ENCODE peak calls at places on chromosomes 4 and X, in eight cellular contexts. U is SW 1271, P is ureter, T is NCI-H2081 treated with DMSO at 0.1 percent for 48 hours, J is brain microvascular endothelial cell, K is adrenal gland, S is EL, F is epithelial cell of esophagus. V is an unnamed sample.

GRCh38 chrX:103211012-103211715 is 3.7 kb upstream of the BEX4 start:
- DNase-seq in F (peak), J (peak), T (peak), P (peak), U (peak), S (peak), K (peak), V (no peak)

GRCh38 chr4:71066737-71067716 is 73.6 kb downstream of the DCK start:
- DNase-seq in K (no peak), J (no peak), P (no peak), U (no peak), S (no peak), F (no peak), T (no peak), V (no peak)

GRCh38 chr4:122836941-122837340 is 10.3 kb downstream of the FGF2 start:
- DNase-seq in U (no peak), J (peak), S (peak), K (no peak), P (no peak), F (peak), T (no peak), V (no peak)

GRCh38 chr4:172202480-172203076 is 389.4 kb downstream of the GALNTL6 start:
- DNase-seq in T (no peak), U (peak), K (no peak), F (peak), S (peak), J (peak), P (no peak), V (no peak)

GRCh38 chr4:37549003-37549402 is 137.2 kb downstream of the RELL1 start:
- DNase-seq in K (no peak), T (no peak), U (no peak), J (peak), P (no peak), F (peak), S (peak), V (no peak)

GRCh38 chr4:9963328-9963727 is 58.0 kb downstream of the SLC2A9 start:
- DNase-seq in K (no peak), F (no peak), U (no peak), T (no peak), P (peak), S (no peak), J (no peak), V (no peak)

GRCh38 chrX:104372547-104372946 is 117.8 kb upstream of the ESX1 start:
- DNase-seq in K (no peak), T (no peak), U (no peak), J (no peak), S (no peak), F (no peak), P (no peak), V (no peak)

GRCh38 chr4:3525532-3526430 is 6.4 kb downstream of the LRPAP1 start:
- DNase-seq in F (no peak), K (no peak), U (no peak), S (no peak), P (no peak), T (no peak), J (no peak), V (no peak)

GRCh38 chr4:13292372-13292771 is 191.8 kb downstream of the RAB28 start:
- DNase-seq in U (no peak), S (no peak), F (no peak), P (no peak), J (no peak), K (no peak), T (no peak), V (no peak)

GRCh38 chrX:69552512-69552911 is 48.4 kb downstream of the NALF2 start:
- DNase-seq in T (no peak), U (no peak), J (no peak), P (no peak), F (no peak), K (no peak), S (no peak), V (no peak)

GRCh38 chr4:38676986-38677385 is 13.0 kb downstream of the KLF3 start:
- DNase-seq in P (no peak), J (no peak), U (no peak), T (no peak), S (no peak), F (no peak), K (no peak), V (no peak)

GRCh38 chr4:158282252-158282651 is 72.0 kb downstream of the TMEM144 start:
- DNase-seq in J (no peak), F (peak), T (no peak), S (peak), K (no peak), U (no peak), P (no peak), V (no peak)

GRCh38 chrX:11449613-11450012 is 156.4 kb downstream of the AMELX start:
- DNase-seq in K (no peak), T (no peak), U (no peak), F (peak), S (no peak), J (no peak), P (no peak), V (no peak)

GRCh38 chr4:149291463-149291862 is 524.2 kb downstream of the IQCM start:
- DNase-seq in P (no peak), T (no peak), J (peak), K (peak), F (peak), S (peak), U (no peak), V (no peak)

GRCh38 chrX:23952401-23952800 is 44.6 kb downstream of the CXorf58 start:
- DNase-seq in J (no peak), U (no peak), S (no peak), F (peak), T (no peak), P (no peak), K (no peak), V (no peak)

GRCh38 chrX:368811-369562 is 17.7 kb downstream of the PPP2R3B start:
- DNase-seq in J (peak), P (no peak), U (no peak), F (no peak), S (peak), T (no peak), K (no peak), V (no peak)

GRCh38 chrX:136880003-136880451 is 498 bp downstream of the RBMX start:
- DNase-seq in F (peak), P (peak), J (no peak), K (peak), T (no peak), S (peak), U (no peak), V (peak)

GRCh38 chr4:8861576-8862279 is 9.9 kb downstream of the HMX1 start:
- DNase-seq in J (no peak), K (no peak), F (no peak), P (no peak), T (no peak), U (no peak), S (no peak), V (no peak)

GRCh38 chrX:74318672-74319071 is 14.7 kb downstream of the ZCCHC13 start:
- DNase-seq in U (no peak), T (no peak), K (no peak), F (no peak), J (no peak), S (no peak), P (no peak), V (no peak)

GRCh38 chrX:48493890-48494364 is 14.9 kb upstream of the PORCN start:
- DNase-seq in P (no peak), K (peak), U (no peak), J (peak), T (no peak), F (peak), S (peak), V (no peak)

GRCh38 chr4:20543131-20543530 is 157.1 kb upstream of the PACRGL start:
- DNase-seq in K (no peak), J (no peak), S (no peak), U (no peak), T (no peak), P (no peak), F (no peak), V (no peak)

GRCh38 chr4:10016169-10016568 is 5.1 kb downstream of the SLC2A9 start:
- DNase-seq in S (no peak), U (no peak), T (no peak), J (no peak), F (no peak), K (no peak), P (no peak), V (no peak)

GRCh38 chr4:55337944-55338343 is 8.1 kb upstream of the SRD5A3 start:
- DNase-seq in U (no peak), K (no peak), T (no peak), S (no peak), P (no peak), J (no peak), F (no peak), V (no peak)

GRCh38 chrX:107731831-107732502 is 43.6 kb downstream of the TSC22D3 start:
- DNase-seq in T (no peak), S (peak), K (peak), U (no peak), F (peak), P (peak), J (peak), V (peak)

GRCh38 chrX:100696699-100697351 is 35.1 kb downstream of the SYTL4 start:
- DNase-seq in T (no peak), U (no peak), K (no peak), J (no peak), S (no peak), P (no peak), F (no peak), V (no peak)

GRCh38 chr4:68342139-68342538 is 7.8 kb downstream of the YTHDC1 start:
- DNase-seq in S (peak), T (no peak), K (peak), U (no peak), P (no peak), J (peak), F (peak), V (no peak)

GRCh38 chr4:166309286-166309685 is 436.2 kb downstream of the TLL1 start:
- DNase-seq in F (no peak), J (no peak), K (no peak), U (no peak), T (no peak), P (no peak), S (peak), V (no peak)

GRCh38 chr4:57465321-57466056 is 355.3 kb upstream of the IGFBP7 start:
- DNase-seq in F (no peak), P (no peak), J (no peak), U (no peak), S (no peak), K (no peak), T (no peak), V (no peak)

GRCh38 chr4:143399113-143399949 is 62.7 kb downstream of the GAB1 start:
- DNase-seq in P (no peak), K (no peak), F (peak), J (no peak), U (peak), T (peak), S (peak), V (no peak)

GRCh38 chrX:11438767-11439166 is 145.6 kb downstream of the AMELX start:
- DNase-seq in S (peak), P (no peak), U (no peak), T (no peak), K (no peak), J (peak), F (no peak), V (no peak)

GRCh38 chrX:55486736-55487135 is 2.9 kb downstream of the USP51 start:
- DNase-seq in F (peak), J (no peak), P (no peak), T (no peak), K (peak), S (peak), U (no peak), V (no peak)

GRCh38 chr4:3111461-3111860 is 37.0 kb downstream of the HTT start:
- DNase-seq in T (no peak), F (peak), J (peak), U (peak), S (peak), P (no peak), K (no peak), V (no peak)

GRCh38 chrX:78384486-78384885 is 57.1 kb upstream of the CYSLTR1 start:
- DNase-seq in P (no peak), J (no peak), S (no peak), T (no peak), F (peak), U (no peak), K (no peak), V (no peak)

GRCh38 chr4:8071741-8072140 is 86.9 kb downstream of the ABLIM2 start:
- DNase-seq in S (no peak), U (no peak), J (no peak), F (no peak), T (peak), P (no peak), K (no peak), V (no peak)

GRCh38 chrX:53357799-53358530 is 64.5 kb downstream of the SMC1A start:
- DNase-seq in P (no peak), F (no peak), T (no peak), S (no peak), J (peak), U (no peak), K (peak), V (no peak)

GRCh38 chr4:48189731-48190130 is 55.7 kb upstream of the TXK start:
- DNase-seq in P (no peak), U (no peak), S (no peak), F (no peak), J (no peak), K (no peak), T (no peak), V (no peak)